ENCODE peak calls at places on chromosomes 5 and 9, in eight cellular contexts. P is PC-9, X is fibroblast of pulmonary artery, K is lower lobe of right lung, O is A549, D is fibroblast of lung, V is HL-60, E is pancreas. B is an unnamed sample.

GRCh38 chr5:143229896-143230675 is 173.4 kb downstream of the NR3C1 start:
- DNase-seq in P (no peak), O (no peak), V (no peak), K (no peak), D (no peak), E (no peak), X (no peak), B (peak)

GRCh38 chr5:179886190-179886589 is 21.5 kb downstream of the TBC1D9B start:
- DNase-seq in K (no peak), D (no peak), V (no peak), E (no peak), X (no peak), P (no peak), O (no peak), B (no peak)

GRCh38 chr5:156354571-156354970 is 27.6 kb downstream of the SGCD start:
- DNase-seq in X (no peak), E (no peak), V (no peak), O (no peak), D (no peak), K (no peak), P (no peak), B (no peak)

GRCh38 chr5:43623048-43623447 is 20.1 kb downstream of the NNT start:
- DNase-seq in X (no peak), V (no peak), P (no peak), D (no peak), O (no peak), K (no peak), E (no peak), B (no peak)

GRCh38 chr5:111124793-111125192 is 32.6 kb downstream of the WDR36 start:
- DNase-seq in O (no peak), D (no peak), E (no peak), P (no peak), X (no peak), K (no peak), V (no peak), B (no peak)

GRCh38 chr9:127611796-127612790 is at the start of gene STXBP1:
- DNase-seq in E (peak), V (peak), X (peak), K (peak), O (peak), D (peak), P (peak), B (peak)

GRCh38 chr5:7367780-7368179 is 28.2 kb upstream of the ADCY2 start:
- DNase-seq in K (no peak), O (no peak), D (no peak), V (no peak), P (no peak), E (no peak), X (no peak), B (no peak)

GRCh38 chr9:114289106-114289505 is 33.8 kb upstream of the ORM1 start:
- DNase-seq in P (no peak), K (peak), E (no peak), V (no peak), D (no peak), X (no peak), O (no peak), B (no peak)

GRCh38 chr9:89576404-89576824 is 28.4 kb upstream of the GADD45G start:
- DNase-seq in P (no peak), X (peak), O (peak), V (no peak), K (no peak), E (no peak), D (peak), B (no peak)

GRCh38 chr5:9774472-9775079 is 144.4 kb upstream of the TAS2R1 start:
- DNase-seq in O (no peak), K (no peak), V (no peak), X (peak), P (no peak), E (no peak), D (peak), B (no peak)

GRCh38 chr9:89433826-89434225 is 64.1 kb downstream of the SEMA4D start:
- DNase-seq in K (no peak), D (peak), P (no peak), X (peak), O (no peak), E (no peak), V (no peak), B (no peak)

GRCh38 chr5:141517902-141518610 is 29.2 kb downstream of the PCDHGC5 start:
- DNase-seq in P (no peak), O (no peak), X (no peak), K (no peak), D (no peak), E (no peak), V (no peak), B (no peak)

GRCh38 chr9:14170973-14171596 is 142.9 kb downstream of the NFIB start:
- DNase-seq in E (no peak), V (no peak), K (no peak), O (peak), D (peak), P (no peak), X (peak), B (no peak)

GRCh38 chr5:8905021-8905420 is 640.9 kb downstream of the SEMA5A start:
- DNase-seq in K (no peak), P (no peak), D (peak), V (no peak), X (peak), O (no peak), E (no peak), B (no peak)

GRCh38 chr9:120783611-120784047 is 9.6 kb downstream of the FBXW2 start:
- DNase-seq in E (no peak), D (peak), O (no peak), X (peak), V (peak), K (no peak), P (no peak), B (no peak)

GRCh38 chr9:109014267-109015025 is 1.1 kb upstream of the CTNNAL1 start:
- DNase-seq in X (peak), K (no peak), E (no peak), O (no peak), P (peak), D (peak), V (no peak), B (no peak)

GRCh38 chr9:88692837-88693236 is 157.9 kb downstream of the NXNL2 start:
- DNase-seq in D (no peak), O (no peak), P (no peak), X (no peak), E (no peak), V (no peak), K (no peak), B (no peak)

GRCh38 chr9:128762664-128763449 is 8.9 kb downstream of the ZER1 start:
- DNase-seq in E (no peak), V (no peak), O (no peak), K (no peak), P (no peak), D (no peak), X (no peak), B (no peak)

GRCh38 chr9:137365056-137365455 is 57.9 kb downstream of the EXD3 start:
- DNase-seq in K (peak), V (no peak), O (no peak), P (no peak), E (no peak), X (no peak), D (no peak), B (no peak)

GRCh38 chr5:171542504-171543150 is 123.2 kb downstream of the FGF18 start:
- DNase-seq in P (no peak), V (no peak), D (no peak), K (no peak), O (no peak), E (no peak), X (no peak), B (no peak)

GRCh38 chr5:137621861-137622823 is 113.7 kb downstream of the KLHL3 start:
- DNase-seq in E (no peak), D (peak), V (no peak), X (peak), P (peak), K (no peak), O (no peak), B (no peak)

GRCh38 chr9:120443489-120443888 is 136.5 kb downstream of the CDK5RAP2 start:
- DNase-seq in O (no peak), E (no peak), P (no peak), D (peak), V (no peak), K (no peak), X (peak), B (no peak)

GRCh38 chr5:178150977-178151734 is 2.5 kb downstream of the NHP2 start:
- DNase-seq in V (no peak), E (no peak), O (no peak), K (no peak), D (no peak), X (no peak), P (no peak), B (no peak)

GRCh38 chr5:180159756-180160155 is 49.3 kb downstream of the RASGEF1C start:
- DNase-seq in V (no peak), D (peak), K (no peak), O (no peak), X (no peak), E (no peak), P (no peak), B (no peak)

GRCh38 chr9:123637940-123638634 is 282.1 kb downstream of the CRB2 start:
- DNase-seq in O (no peak), E (no peak), X (no peak), P (no peak), V (peak), K (no peak), D (peak), B (peak)

GRCh38 chr5:150507283-150508020 is 479 bp upstream of the NDST1 start:
- DNase-seq in K (no peak), V (no peak), X (no peak), E (no peak), P (no peak), D (no peak), O (no peak), B (no peak)

GRCh38 chr9:72149231-72149975 is at the start of gene GDA:
- DNase-seq in E (peak), P (peak), O (peak), V (no peak), D (peak), K (no peak), X (no peak), B (no peak)

GRCh38 chr5:111075520-111075919 is 4.0 kb downstream of the TSLP start:
- DNase-seq in D (peak), X (peak), E (no peak), P (no peak), V (no peak), K (no peak), O (no peak), B (no peak)

GRCh38 chr5:39479537-39479936 is 54.8 kb upstream of the DAB2 start:
- DNase-seq in K (no peak), O (no peak), X (no peak), E (no peak), D (no peak), V (no peak), P (no peak), B (no peak)

DNA sequence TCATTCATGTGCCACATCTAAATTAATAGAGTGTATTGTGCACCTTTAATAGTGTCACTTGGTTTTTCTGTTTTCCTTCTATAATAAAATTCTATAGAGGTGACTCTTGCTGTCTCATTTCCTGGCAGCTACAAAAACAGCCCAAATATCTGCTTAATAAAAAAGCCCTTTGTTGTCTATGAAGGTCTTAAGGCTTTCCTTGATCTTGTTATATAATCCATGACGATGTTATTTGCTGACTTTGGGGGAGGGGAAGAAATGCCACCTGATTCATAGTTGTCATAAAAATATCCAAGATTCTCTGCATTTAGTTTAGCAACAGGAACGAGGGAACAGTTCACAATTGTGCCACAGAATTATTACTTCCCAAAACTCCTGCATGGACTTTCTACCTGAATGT is 31.3 kb downstream of the CPEB4 start:
- DNase-seq in E (no peak), K (no peak), O (no peak), P (peak), X (peak), D (peak), V (no peak), B (no peak)
- H3K4me3 ChIP-seq in E (no peak), K (no peak), O (peak), P (peak), X (no peak), D (peak), V (no peak), B (no peak)

DNA sequence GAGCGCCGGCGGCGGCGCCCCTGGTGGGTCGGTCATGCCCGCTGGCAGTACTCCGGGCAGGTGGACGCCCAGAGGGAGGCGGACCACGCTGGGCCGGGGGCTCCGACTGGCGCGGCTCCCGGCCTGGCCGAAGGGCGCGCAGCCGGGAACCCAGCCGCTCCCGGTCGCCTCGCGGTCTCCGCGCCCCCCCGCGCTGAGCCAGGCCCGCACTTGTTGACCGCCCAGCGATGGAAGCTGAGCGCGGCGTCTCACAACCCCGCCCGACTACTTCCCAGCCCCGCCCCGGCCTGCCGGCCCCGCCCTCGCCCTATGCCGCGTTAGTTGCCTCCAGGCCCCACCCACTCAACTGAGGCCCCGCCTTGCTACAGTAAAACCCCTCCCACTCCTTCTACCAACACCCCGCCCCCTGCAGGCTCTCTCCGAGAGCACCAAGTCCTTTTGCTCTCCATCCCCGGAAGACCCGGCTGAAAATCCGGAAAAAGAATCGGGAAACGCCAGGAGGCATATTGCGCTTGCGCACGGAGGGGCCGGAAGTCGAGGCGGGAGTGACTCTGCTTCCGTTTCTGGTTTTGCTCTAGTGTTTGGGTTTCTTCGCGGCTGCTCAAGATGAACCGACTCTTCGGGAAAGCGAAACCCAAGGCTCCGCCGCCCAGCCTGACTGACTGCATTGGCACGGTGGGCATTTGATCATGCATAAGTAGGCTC is at the start of the genes BAG1 and CHMP5:
- DNase-seq in D (peak), E (peak), V (peak), O (peak), X (peak), K (peak), P (peak), B (peak)
- TF ChIP-seq CTCF in D (peak), E (no peak), V (no peak), O (no peak), X (peak), K (peak), P (peak), B (no peak)

DNA sequence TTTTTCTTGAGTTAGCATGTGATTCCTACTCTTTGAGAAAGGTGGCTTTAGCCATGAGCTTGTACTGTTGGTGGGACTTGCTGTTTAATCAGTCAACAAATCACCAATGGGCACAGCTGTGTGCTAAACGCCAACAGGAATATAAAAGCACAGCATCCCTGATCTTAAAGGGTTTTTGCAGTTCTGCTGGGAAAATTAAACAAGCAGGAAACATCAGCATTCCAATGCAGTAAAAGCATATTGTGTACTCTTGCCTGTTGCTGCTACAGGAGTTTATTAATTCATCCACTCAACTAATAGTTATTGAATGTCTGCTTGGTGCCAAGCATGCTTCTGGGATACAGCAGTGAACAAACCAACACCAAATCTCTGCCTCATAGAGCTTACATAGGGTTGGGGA is 27.4 kb upstream of the F2RL1 start:
- DNase-seq in E (no peak), X (peak), V (no peak), O (no peak), K (no peak), P (no peak), D (peak), B (no peak)
- H3K4me3 ChIP-seq in E (no peak), X (no peak), V (no peak), O (no peak), K (no peak), P (no peak), D (no peak), B (no peak)

DNA sequence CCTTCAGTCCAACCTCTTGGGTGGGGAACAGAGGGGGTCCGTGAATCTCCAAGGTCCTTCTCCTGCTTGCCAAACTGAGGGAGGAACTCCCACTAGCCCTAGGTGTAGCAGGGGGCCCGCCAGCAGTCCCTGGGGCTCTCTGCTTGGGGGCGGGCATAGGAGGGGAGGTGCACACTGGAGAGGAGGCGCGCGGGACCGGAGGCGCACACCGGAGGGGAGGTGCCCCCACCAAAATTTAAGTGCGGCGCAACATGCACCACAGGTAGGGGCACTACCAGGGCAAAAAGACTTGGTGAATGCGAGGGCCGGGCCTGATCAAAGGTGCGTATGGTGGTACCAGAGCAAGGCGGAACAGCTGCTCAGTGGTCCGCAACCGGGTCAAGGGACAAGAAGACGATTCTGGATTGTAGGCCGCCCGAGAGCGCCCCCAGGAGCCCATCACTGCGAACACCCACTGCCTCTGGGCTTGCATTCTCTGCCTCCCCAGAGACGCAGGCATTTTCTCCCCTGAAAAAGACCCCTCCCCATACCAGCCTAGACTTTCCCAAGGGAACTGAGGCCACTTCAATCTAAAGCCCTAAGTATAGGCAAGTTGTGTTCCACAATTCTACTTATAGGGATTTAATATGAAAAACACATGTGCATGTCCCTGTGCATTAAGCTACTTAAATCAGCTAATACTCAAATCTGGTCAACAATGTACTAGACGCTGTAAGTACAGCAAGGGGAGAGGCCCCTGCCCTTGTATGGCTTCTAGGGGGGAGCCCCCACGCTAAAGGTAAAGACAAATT is 50.6 kb downstream of the TGFBI start:
- DNase-seq in X (no peak), O (no peak), K (no peak), P (no peak), D (no peak), E (no peak), V (no peak), B (no peak)
- TF ChIP-seq CTCF in X (peak), O (no peak), K (peak), P (no peak), D (no peak), E (no peak), V (no peak), B (no peak)

GRCh38 chr5:139105621-139106071 is 92.5 kb downstream of the SIL1 start:
- DNase-seq in X (no peak), D (no peak), E (no peak), V (no peak), P (no peak), O (no peak), K (no peak), B (no peak)
- H3K4me3 ChIP-seq in X (no peak), D (no peak), E (no peak), V (no peak), P (no peak), O (no peak), K (peak), B (no peak)

GRCh38 chr9:7118653-7119052 is 360.9 kb downstream of the KDM4C start:
- DNase-seq in E (no peak), X (no peak), O (no peak), D (no peak), P (no peak), K (no peak), V (no peak), B (no peak)
- TF ChIP-seq CTCF in E (no peak), X (no peak), O (no peak), D (no peak), P (no peak), K (no peak), V (no peak), B (no peak)

DNA sequence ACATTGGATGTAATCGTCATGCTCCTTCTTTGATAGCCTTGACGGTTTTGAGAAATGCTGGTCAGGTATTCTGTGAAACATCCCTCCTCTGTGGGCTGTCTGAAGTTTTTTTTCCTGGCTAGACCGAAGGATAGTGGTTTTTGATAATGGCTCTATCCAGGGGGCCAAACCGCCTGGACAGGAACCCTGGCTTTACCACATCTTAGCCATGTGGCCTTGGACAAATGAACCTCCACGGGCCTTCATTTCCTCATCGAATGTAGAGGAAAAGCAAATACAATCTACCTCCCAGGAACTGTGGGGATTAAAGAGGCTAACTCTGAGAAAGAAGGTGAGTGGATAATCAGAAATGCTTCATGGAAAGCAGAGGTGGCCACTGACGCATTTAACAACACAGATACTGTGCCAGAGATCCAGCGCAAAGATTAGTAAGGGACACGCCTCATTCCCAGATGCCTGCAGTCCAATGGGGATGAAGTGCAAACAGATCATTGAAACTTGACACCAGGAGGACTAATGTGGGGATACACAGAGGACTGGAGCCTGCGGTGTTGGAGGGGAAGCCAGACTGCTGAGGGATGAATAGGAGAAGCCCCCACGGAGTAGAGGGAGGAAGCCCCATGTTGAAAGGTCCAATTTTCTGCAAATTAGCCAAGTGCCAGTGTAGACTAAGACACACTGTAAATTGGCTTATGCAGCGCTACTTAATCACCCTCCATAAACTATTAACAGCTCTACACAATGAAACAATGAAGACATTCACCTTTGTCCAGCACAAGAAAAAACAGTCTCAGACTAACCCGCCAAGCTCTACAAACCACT is 41.6 kb downstream of the MYO10 start:
- DNase-seq in O (peak), V (no peak), P (peak), K (no peak), X (peak), E (peak), D (peak), B (no peak)
- H3K4me3 ChIP-seq in O (peak), V (no peak), P (peak), K (no peak), X (no peak), E (no peak), D (no peak), B (no peak)

DNA sequence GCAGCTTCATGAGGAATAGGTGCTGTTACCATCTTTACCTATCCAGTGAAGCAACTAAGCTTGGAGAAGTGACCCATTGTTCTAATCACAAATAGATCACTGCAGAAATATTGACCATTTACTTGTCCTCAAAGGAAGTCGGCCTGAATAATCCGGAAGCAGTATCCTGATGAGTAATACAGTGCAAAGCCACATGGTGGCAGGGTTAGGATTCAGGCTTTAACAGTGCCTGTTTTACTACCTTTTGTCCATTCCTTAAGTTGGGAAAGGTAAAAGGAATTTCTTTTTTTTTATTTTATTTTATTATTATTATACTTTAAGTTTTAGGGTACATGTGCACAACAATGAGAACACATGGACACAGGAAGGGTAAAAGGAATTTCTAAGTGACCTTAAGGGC is 336.3 kb downstream of the KDM4C start:
- DNase-seq in O (no peak), X (peak), K (no peak), D (no peak), V (no peak), E (no peak), P (no peak), B (no peak)
- TF ChIP-seq CTCF in O (peak), X (peak), K (no peak), D (no peak), V (no peak), E (no peak), P (peak), B (no peak)